ENCODE peak calls at places on chromosomes 13 and 19, in seven cellular contexts. T is GM20000, M is BE2C, K is glutamatergic neuron, A is hepatocyte, G is lower leg skin, E is mesothelial cell of epicardium. O is an unnamed sample.

GRCh38 chr19:55091126-55091910 is 15.6 kb downstream of the EPS8L1 start:
- DNase-seq in G (no peak), K (no peak), M (no peak), T (no peak), E (no peak), A (no peak), O (no peak)

GRCh38 chr19:49689133-49690072 is at the start of gene ADM5:
- DNase-seq in M (peak), T (no peak), A (peak), E (no peak), G (peak), K (peak), O (peak)

GRCh38 chr13:110137677-110138008 is 169.3 kb downstream of the COL4A1 start:
- DNase-seq in T (peak), E (no peak), K (no peak), M (no peak), A (peak), G (no peak), O (peak)

GRCh38 chr19:18741566-18742121 is 49.5 kb downstream of the COMP start:
- DNase-seq in G (no peak), A (peak), K (peak), M (no peak), E (no peak), T (no peak), O (no peak)

GRCh38 chr19:49533551-49534488 is 6.0 kb downstream of the RCN3 start:
- DNase-seq in E (peak), A (peak), G (peak), M (peak), K (peak), T (peak), O (peak)

GRCh38 chr19:18865973-18866799 is 29.8 kb downstream of the CERS1 start:
- DNase-seq in M (peak), T (peak), E (peak), K (peak), A (peak), G (no peak), O (peak)

GRCh38 chr19:2231621-2232221 is 4.4 kb downstream of the PLEKHJ1 start:
- DNase-seq in T (no peak), K (peak), G (no peak), A (no peak), M (peak), E (no peak), O (no peak)

GRCh38 chr19:18743281-18743825 is 47.8 kb downstream of the COMP start:
- DNase-seq in K (peak), A (peak), E (no peak), G (no peak), T (no peak), M (peak), O (no peak)

GRCh38 chr13:32545083-32545482 is 6.5 kb upstream of the N4BP2L2 start:
- DNase-seq in G (no peak), K (no peak), E (no peak), T (no peak), M (no peak), A (no peak), O (no peak)

GRCh38 chr19:47699360-47699917 is 13.8 kb upstream of the EHD2 start:
- DNase-seq in E (no peak), G (no peak), A (peak), K (peak), T (peak), M (peak), O (peak)

GRCh38 chr13:30314562-30314961 is 7.2 kb upstream of the KATNAL1 start:
- DNase-seq in A (no peak), T (no peak), G (no peak), E (no peak), M (no peak), K (no peak), O (no peak)

GRCh38 chr13:99698816-99699099 is 197.5 kb downstream of the TM9SF2 start:
- DNase-seq in M (no peak), A (no peak), G (no peak), E (no peak), T (no peak), K (no peak), O (no peak)

GRCh38 chr19:30253581-30253996 is 118.6 kb upstream of the ZNF536 start:
- DNase-seq in M (peak), T (no peak), A (peak), G (peak), E (no peak), K (no peak), O (no peak)

GRCh38 chr13:83449666-83450395 is 432.4 kb downstream of the SLITRK1 start:
- DNase-seq in A (no peak), E (no peak), T (no peak), G (no peak), M (no peak), K (no peak), O (no peak)

GRCh38 chr13:95243207-95243606 is 58.0 kb downstream of the ABCC4 start:
- DNase-seq in M (no peak), G (peak), A (no peak), E (no peak), K (no peak), T (no peak), O (no peak)

GRCh38 chr19:13784731-13785452 is 10.4 kb upstream of the ZSWIM4 start:
- DNase-seq in G (peak), E (no peak), M (peak), A (peak), T (peak), K (peak), O (peak)

GRCh38 chr13:39217471-39217870 is 179.2 kb downstream of the NHLRC3 start:
- DNase-seq in T (no peak), A (no peak), G (no peak), K (no peak), E (no peak), M (no peak), O (no peak)

GRCh38 chr13:22748866-22749586 is 431.8 kb upstream of the SGCG start:
- DNase-seq in K (no peak), G (no peak), E (no peak), A (no peak), T (no peak), M (no peak), O (no peak)

GRCh38 chr13:43333176-43333575 is 309.8 kb downstream of the DNAJC15 start:
- DNase-seq in T (no peak), A (no peak), M (peak), E (no peak), K (no peak), G (no peak), O (no peak)

GRCh38 chr19:48247212-48247611 is 8.5 kb downstream of the CARD8 start:
- DNase-seq in T (no peak), M (no peak), K (no peak), G (no peak), A (no peak), E (no peak), O (no peak)

GRCh38 chr13:77176350-77176749 is 149.4 kb upstream of the FBXL3 start:
- DNase-seq in T (no peak), G (no peak), K (no peak), E (no peak), A (no peak), M (no peak), O (no peak)

GRCh38 chr19:7257148-7258041 is 36.8 kb downstream of the INSR start:
- DNase-seq in G (peak), A (peak), E (no peak), K (no peak), T (no peak), M (peak), O (no peak)

GRCh38 chr13:32838985-32839384 is 177.2 kb upstream of the KL start:
- DNase-seq in T (peak), E (no peak), G (no peak), K (peak), M (no peak), A (peak), O (peak)

GRCh38 chr19:8001995-8002849 is 3.2 kb downstream of the ELAVL1 start:
- DNase-seq in T (peak), A (peak), M (peak), E (peak), K (peak), G (peak), O (peak)

GRCh38 chr13:109215377-109215776 is 571.0 kb downstream of the IRS2 start:
- DNase-seq in M (no peak), G (no peak), T (no peak), A (no peak), K (no peak), E (no peak), O (no peak)

GRCh38 chr19:32537626-32538025 is 43.4 kb upstream of the PDCD5 start:
- DNase-seq in M (no peak), K (no peak), E (no peak), A (no peak), G (peak), T (no peak), O (no peak)

GRCh38 chr13:90686438-90686837 is 661.0 kb upstream of the MIR17HG start:
- DNase-seq in M (no peak), T (no peak), E (no peak), K (no peak), G (no peak), A (no peak), O (no peak)

GRCh38 chr13:99600318-99600717 is 99.0 kb downstream of the TM9SF2 start:
- DNase-seq in M (no peak), T (no peak), E (no peak), A (no peak), K (no peak), G (no peak), O (no peak)

GRCh38 chr19:50983625-50984292 is at the start of gene KLK7:
- DNase-seq in T (no peak), G (no peak), K (no peak), M (no peak), E (no peak), A (no peak), O (no peak)

GRCh38 chr19:3606690-3607289 is at the start of gene TBXA2R:
- DNase-seq in A (peak), E (no peak), M (peak), G (peak), K (peak), T (peak), O (peak)

GRCh38 chr13:114309806-114310410 is 4.4 kb upstream of the CHAMP1 start:
- DNase-seq in A (no peak), E (no peak), K (peak), G (no peak), M (no peak), T (no peak), O (no peak)

GRCh38 chr13:99208185-99208584 is 7.5 kb downstream of the UBAC2 start:
- DNase-seq in E (no peak), T (no peak), A (no peak), K (no peak), G (no peak), M (no peak), O (no peak)

GRCh38 chr13:102856603-102857002 is 10.8 kb downstream of the ERCC5 start:
- DNase-seq in A (no peak), E (no peak), M (peak), T (no peak), G (no peak), K (no peak), O (no peak)

GRCh38 chr19:10295305-10295846 is 5.6 kb downstream of the ICAM5 start:
- DNase-seq in T (peak), E (no peak), M (no peak), A (no peak), G (no peak), K (peak), O (peak)

GRCh38 chr19:6694147-6694815 is 24.3 kb upstream of the TNFSF14 start:
- DNase-seq in G (no peak), T (no peak), K (no peak), M (no peak), E (no peak), A (no peak), O (no peak)

GRCh38 chr13:27353166-27353583 is 71.2 kb upstream of the GTF3A start:
- DNase-seq in E (no peak), G (no peak), K (no peak), M (no peak), A (peak), T (peak), O (peak)

GRCh38 chr19:24074720-24075119 is 12.3 kb upstream of the ZNF254 start:
- DNase-seq in M (no peak), T (no peak), G (peak), A (no peak), K (no peak), E (no peak), O (no peak)

GRCh38 chr19:5339470-5339949 is 1.1 kb downstream of the PTPRS start:
- DNase-seq in A (no peak), M (peak), E (no peak), G (no peak), T (peak), K (peak), O (peak)

GRCh38 chr19:5337886-5338595 is 2.6 kb downstream of the PTPRS start:
- DNase-seq in G (no peak), M (peak), E (no peak), T (no peak), A (no peak), K (peak), O (no peak)

GRCh38 chr19:5339950-5340636 is 519 bp downstream of the PTPRS start:
- DNase-seq in A (peak), G (no peak), T (peak), K (peak), M (peak), E (no peak), O (peak)

GRCh38 chr19:5337126-5337525 is 3.5 kb downstream of the PTPRS start:
- DNase-seq in E (no peak), G (no peak), K (no peak), T (no peak), M (no peak), A (no peak), O (no peak)

DNA sequence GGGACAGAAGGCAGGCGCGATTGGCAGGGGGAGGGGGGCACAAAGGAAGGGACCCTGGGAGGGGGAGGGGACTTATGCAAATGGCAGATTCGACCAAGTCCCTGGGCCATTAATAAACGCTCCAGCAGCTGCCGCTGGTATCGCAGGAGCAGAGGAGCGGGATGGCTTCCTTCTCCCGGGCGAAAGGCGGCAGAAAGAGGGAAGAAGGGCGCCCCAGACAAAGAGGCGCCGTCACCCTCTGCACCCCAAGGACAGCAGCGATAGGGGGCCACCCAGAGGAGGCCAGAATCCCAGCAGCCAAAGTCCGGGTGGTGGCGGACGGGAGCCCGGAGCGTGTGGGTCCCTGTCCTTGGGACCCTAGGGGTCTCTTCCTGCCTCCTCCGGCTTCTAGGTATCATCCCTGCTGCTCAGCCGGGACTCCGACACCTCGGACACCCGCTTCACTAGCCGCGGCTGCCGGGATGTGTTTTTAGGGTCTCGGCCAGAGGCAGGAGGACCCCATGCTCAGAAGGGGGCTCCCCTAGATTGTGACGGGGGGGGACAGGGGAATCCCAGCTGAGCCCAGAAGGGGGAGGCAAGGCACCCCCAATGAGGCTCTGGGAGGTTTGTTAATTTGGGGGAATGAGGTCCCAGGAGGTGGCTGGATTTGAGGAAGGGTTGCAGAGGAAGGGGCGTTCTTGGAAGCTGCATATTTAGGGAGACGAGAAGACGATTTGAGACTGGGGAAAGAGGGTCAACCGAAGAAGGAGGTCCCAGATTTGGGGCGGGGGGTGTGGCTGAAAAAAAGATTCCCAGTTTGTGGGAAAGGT is 1.7 kb downstream of the PTPRS start:
- DNase-seq in G (no peak), K (peak), A (peak), M (peak), E (no peak), T (peak), O (peak)
- TF ChIP-seq CTCF in G (no peak), K (no peak), A (no peak), M (peak), E (no peak), T (no peak), O (peak)

GRCh38 chr13:61255035-61255796 is 160.4 kb downstream of the PCDH20 start:
- DNase-seq in M (peak), K (no peak), G (no peak), T (no peak), E (no peak), A (peak), O (no peak)
- TF ChIP-seq CTCF in M (peak), K (no peak), G (no peak), T (no peak), E (peak), A (peak), O (no peak)

DNA sequence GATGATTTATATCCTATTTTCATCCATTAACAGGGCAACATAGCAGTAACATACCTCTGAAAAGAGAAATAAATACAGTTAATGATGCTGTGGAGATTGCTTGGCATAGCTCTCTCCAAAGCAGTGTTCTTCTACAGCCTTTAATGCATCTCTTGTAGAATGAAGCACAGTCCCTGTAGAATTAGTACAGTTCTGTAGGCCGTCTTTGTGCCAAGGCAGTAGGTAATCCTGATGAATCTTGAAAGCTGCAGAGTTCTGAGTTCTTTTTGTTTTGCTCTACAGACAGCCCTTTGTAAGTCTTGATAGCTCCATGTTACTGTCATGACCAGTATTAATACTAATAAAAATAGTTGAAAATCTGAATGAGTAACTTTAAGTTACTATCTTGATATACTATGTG is 184.2 kb downstream of the MAB21L1 start:
- DNase-seq in G (no peak), M (no peak), K (no peak), A (no peak), T (no peak), E (no peak), O (no peak)
- TF ChIP-seq CTCF in G (no peak), M (no peak), K (no peak), A (no peak), T (no peak), E (no peak), O (no peak)

DNA sequence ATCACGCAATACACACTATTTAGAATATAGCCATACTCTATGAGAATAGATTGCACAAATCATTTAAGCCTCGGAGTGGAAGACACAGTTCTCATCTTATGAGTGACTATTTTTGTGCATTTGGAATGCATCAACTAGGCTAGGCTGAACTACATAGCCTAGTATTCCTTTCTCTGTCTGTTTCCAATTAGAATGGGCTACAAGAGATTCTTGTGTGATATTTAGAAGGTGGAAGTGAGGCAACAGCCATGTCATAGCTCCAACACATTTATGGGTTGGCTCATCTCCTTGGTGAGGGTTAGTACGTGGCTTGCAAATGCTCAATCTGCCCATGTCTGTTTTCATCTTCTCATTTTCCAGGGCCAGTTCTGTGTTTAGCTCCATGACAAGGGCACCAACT is 1116.0 kb downstream of the PCDH9 start:
- DNase-seq in G (no peak), T (no peak), M (no peak), A (no peak), E (no peak), K (no peak), O (no peak)
- TF ChIP-seq CTCF in G (no peak), T (no peak), M (no peak), A (no peak), E (no peak), K (no peak), O (no peak)

GRCh38 chr13:111263566-111263965 is 56.9 kb upstream of the TEX29 start:
- DNase-seq in K (no peak), E (no peak), A (no peak), T (no peak), M (no peak), G (no peak), O (no peak)

GRCh38 chr13:111265006-111265700 is 55.3 kb upstream of the TEX29 start:
- DNase-seq in M (no peak), E (no peak), A (no peak), G (no peak), T (no peak), K (no peak), O (no peak)

GRCh38 chr13:111262715-111263114 is 57.7 kb upstream of the TEX29 start:
- DNase-seq in M (no peak), G (no peak), K (no peak), E (no peak), A (no peak), T (no peak), O (no peak)

GRCh38 chr13:111261326-111261725 is 59.1 kb upstream of the TEX29 start:
- DNase-seq in A (no peak), M (no peak), T (no peak), G (no peak), E (no peak), K (no peak), O (no peak)

GRCh38 chr13:111262281-111262680 is 58.2 kb upstream of the TEX29 start:
- DNase-seq in G (no peak), K (no peak), T (no peak), M (no peak), E (no peak), A (no peak), O (no peak)
- TF ChIP-seq CTCF in G (no peak), K (no peak), T (no peak), M (no peak), E (no peak), A (no peak), O (no peak)

GRCh38 chr19:35528218-35529038 is at the start of gene SBSN:
- DNase-seq in G (no peak), E (no peak), A (no peak), M (no peak), K (no peak), T (no peak), O (no peak)

GRCh38 chr19:35522745-35523327 is 5.3 kb downstream of the SBSN start:
- DNase-seq in T (no peak), A (no peak), K (no peak), E (no peak), M (no peak), G (no peak), O (no peak)

GRCh38 chr19:35521124-35521743 is 6.9 kb downstream of the SBSN start:
- DNase-seq in A (no peak), G (no peak), T (no peak), K (no peak), M (no peak), E (no peak), O (no peak)

GRCh38 chr19:35525873-35526272 is 2.2 kb downstream of the SBSN start:
- DNase-seq in T (no peak), A (no peak), K (no peak), E (no peak), M (no peak), G (no peak), O (no peak)

DNA sequence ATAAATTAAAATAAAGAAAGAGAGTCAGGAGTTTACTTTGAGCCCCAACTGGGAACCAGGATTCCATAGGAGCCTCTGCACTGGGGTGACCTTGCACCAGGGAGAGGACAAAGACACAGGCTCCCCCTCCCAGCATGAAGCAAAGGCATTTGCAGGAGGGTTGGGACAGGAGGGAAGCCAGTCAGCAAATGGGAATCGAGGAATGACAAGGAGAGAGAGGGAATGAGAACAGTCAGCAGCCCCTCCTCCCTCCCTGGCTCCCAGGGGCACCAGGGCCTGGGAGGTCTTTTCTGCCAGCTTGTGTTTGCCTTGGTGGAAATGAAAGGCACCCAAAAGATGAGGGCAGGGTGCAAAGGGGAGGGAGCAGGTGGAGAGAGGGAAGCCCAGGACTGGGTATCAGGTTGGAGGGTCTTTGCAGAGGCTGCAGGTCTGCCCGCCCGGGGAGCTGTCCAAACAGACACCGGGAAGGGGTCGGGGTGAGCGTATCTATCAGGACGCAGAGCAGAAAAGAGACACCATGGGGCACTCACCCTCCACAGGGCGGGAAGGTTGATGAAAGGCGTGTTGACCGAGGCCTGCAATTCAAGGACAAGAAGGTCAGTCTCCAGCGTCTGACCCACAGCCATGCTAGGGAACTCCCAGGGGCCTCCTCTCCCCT is 3.8 kb downstream of the SBSN start:
- DNase-seq in K (no peak), E (no peak), M (no peak), G (no peak), T (no peak), A (no peak), O (no peak)
- TF ChIP-seq CTCF in K (no peak), E (no peak), M (no peak), G (no peak), T (no peak), A (no peak), O (no peak)

O was measured in GM13976.